ENCODE peak calls at places on chromosomes 2 and 18, in six cellular contexts. One of them, this sample, is unnamed. For H3K4me1, the result is how much of the 10 kb centered on the place peaks cover.

GRCh38 chr2:143815082-143815481 is 685.9 kb downstream of the ARHGAP15 start:
- DNase-seq in IMR-90: no peak
- DNase-seq in CD4-positive, CD25-positive, alpha-beta regulatory T cell: no peak
- DNase-seq in uterus: no peak
- DNase-seq in left lung: no peak
- DNase-seq in body of pancreas: no peak
- DNase-seq in this sample: no peak

GRCh38 chr2:158589303-158589702 is 132.6 kb downstream of the PKP4 start:
- DNase-seq in IMR-90: no peak
- DNase-seq in CD4-positive, CD25-positive, alpha-beta regulatory T cell: no peak
- DNase-seq in uterus: no peak
- DNase-seq in left lung: no peak
- DNase-seq in body of pancreas: no peak
- DNase-seq in this sample: no peak

GRCh38 chr2:63699549-63699839 is 110.7 kb downstream of the MDH1 start:
- DNase-seq in IMR-90: peak
- DNase-seq in CD4-positive, CD25-positive, alpha-beta regulatory T cell: no peak
- DNase-seq in uterus: no peak
- DNase-seq in left lung: no peak
- DNase-seq in body of pancreas: no peak
- DNase-seq in this sample: no peak

GRCh38 chr18:49237031-49237430 is 223.4 kb downstream of the DYM start:
- DNase-seq in IMR-90: no peak
- DNase-seq in CD4-positive, CD25-positive, alpha-beta regulatory T cell: no peak
- DNase-seq in uterus: no peak
- DNase-seq in left lung: no peak
- DNase-seq in body of pancreas: no peak
- DNase-seq in this sample: no peak

GRCh38 chr18:45838302-45839070 is 13.0 kb downstream of the SIGLEC15 start:
- DNase-seq in IMR-90: no peak
- DNase-seq in CD4-positive, CD25-positive, alpha-beta regulatory T cell: no peak
- DNase-seq in uterus: no peak
- DNase-seq in left lung: peak
- DNase-seq in body of pancreas: no peak
- DNase-seq in this sample: no peak

GRCh38 chr2:191578031-191578430 is 99.9 kb upstream of the NABP1 start:
- DNase-seq in IMR-90: no peak
- DNase-seq in CD4-positive, CD25-positive, alpha-beta regulatory T cell: no peak
- DNase-seq in uterus: no peak
- DNase-seq in left lung: no peak
- DNase-seq in body of pancreas: no peak
- DNase-seq in this sample: no peak

GRCh38 chr2:189128961-189129360 is 50.6 kb downstream of the COL5A2 start:
- DNase-seq in IMR-90: no peak
- DNase-seq in CD4-positive, CD25-positive, alpha-beta regulatory T cell: no peak
- DNase-seq in uterus: no peak
- DNase-seq in left lung: no peak
- DNase-seq in body of pancreas: no peak
- DNase-seq in this sample: no peak

GRCh38 chr2:105299290-105299689 is 30.2 kb downstream of the TGFBRAP1 start:
- DNase-seq in IMR-90: no peak
- DNase-seq in CD4-positive, CD25-positive, alpha-beta regulatory T cell: no peak
- DNase-seq in uterus: no peak
- DNase-seq in left lung: no peak
- DNase-seq in body of pancreas: no peak
- DNase-seq in this sample: no peak

GRCh38 chr2:176679306-176679705 is 410.1 kb downstream of the MTX2 start:
- DNase-seq in IMR-90: no peak
- DNase-seq in CD4-positive, CD25-positive, alpha-beta regulatory T cell: no peak
- DNase-seq in uterus: no peak
- DNase-seq in left lung: no peak
- DNase-seq in body of pancreas: no peak
- DNase-seq in this sample: no peak

GRCh38 chr2:1816414-1816911 is 72.1 kb upstream of the PXDN start:
- DNase-seq in IMR-90: peak
- DNase-seq in CD4-positive, CD25-positive, alpha-beta regulatory T cell: no peak
- DNase-seq in uterus: peak
- DNase-seq in left lung: peak
- DNase-seq in body of pancreas: no peak
- DNase-seq in this sample: peak
- H3K4me1 ChIP-seq in IMR-90: under half
- H3K4me1 ChIP-seq in CD4-positive, CD25-positive, alpha-beta regulatory T cell: under half
- H3K4me1 ChIP-seq in uterus: under half
- H3K4me1 ChIP-seq in left lung: under half
- H3K4me1 ChIP-seq in body of pancreas: under half
- H3K4me1 ChIP-seq in this sample: under half

DNA sequence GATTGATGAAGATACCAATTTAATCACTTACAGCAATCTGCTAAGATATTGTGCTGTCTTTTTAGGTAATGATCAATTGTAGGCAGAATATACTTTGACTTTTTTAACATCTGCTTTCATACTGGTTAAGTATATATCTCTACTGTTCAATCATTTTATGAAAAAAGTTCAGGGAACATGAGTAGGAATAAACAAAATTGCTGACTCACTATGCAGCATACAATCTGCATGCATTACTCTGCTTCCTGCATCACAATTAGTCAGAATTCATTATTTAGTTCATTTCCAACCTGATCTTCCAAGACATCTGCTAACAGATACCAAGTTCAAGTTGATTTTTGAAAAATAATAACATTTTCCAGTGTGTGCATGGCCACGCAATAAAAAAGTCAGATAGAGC is 1430.4 kb upstream of the LRRTM1 start:
- DNase-seq in IMR-90: peak
- DNase-seq in CD4-positive, CD25-positive, alpha-beta regulatory T cell: no peak
- DNase-seq in uterus: no peak
- DNase-seq in left lung: no peak
- DNase-seq in body of pancreas: no peak
- DNase-seq in this sample: no peak
- H3K27ac ChIP-seq in IMR-90: no peak
- H3K27ac ChIP-seq in CD4-positive, CD25-positive, alpha-beta regulatory T cell: no peak
- H3K27ac ChIP-seq in uterus: no peak
- H3K27ac ChIP-seq in left lung: no peak
- H3K27ac ChIP-seq in body of pancreas: no peak
- H3K27ac ChIP-seq in this sample: no peak

GRCh38 chr2:33018271-33018670 is 71.5 kb downstream of the LTBP1 start:
- DNase-seq in IMR-90: no peak
- DNase-seq in CD4-positive, CD25-positive, alpha-beta regulatory T cell: no peak
- DNase-seq in uterus: no peak
- DNase-seq in left lung: no peak
- DNase-seq in body of pancreas: no peak
- DNase-seq in this sample: no peak
- H3K4me1 ChIP-seq in IMR-90: under half
- H3K4me1 ChIP-seq in CD4-positive, CD25-positive, alpha-beta regulatory T cell: under half
- H3K4me1 ChIP-seq in uterus: under half
- H3K4me1 ChIP-seq in left lung: under half
- H3K4me1 ChIP-seq in body of pancreas: under half
- H3K4me1 ChIP-seq in this sample: under half

DNA sequence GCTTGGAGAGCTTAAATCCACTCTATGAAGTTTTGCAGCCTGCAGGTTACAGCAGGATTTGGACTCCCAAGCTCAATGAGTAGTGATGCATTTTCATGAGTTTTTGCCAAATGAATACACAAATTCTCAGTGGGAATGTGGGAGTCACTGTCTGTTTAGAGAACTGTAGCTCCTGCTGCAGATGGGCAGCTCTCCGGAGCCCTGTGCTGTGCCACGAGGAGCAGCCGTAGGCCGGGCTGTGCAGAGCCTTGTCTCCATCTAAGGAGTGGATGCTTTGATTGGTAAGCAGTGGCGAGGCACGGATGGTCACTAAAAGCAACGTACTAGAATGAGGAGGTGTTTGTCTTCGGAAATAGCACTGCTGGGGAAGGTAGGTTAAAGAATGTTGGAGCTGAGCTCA is 96.0 kb upstream of the NFATC1 start:
- DNase-seq in IMR-90: no peak
- DNase-seq in CD4-positive, CD25-positive, alpha-beta regulatory T cell: no peak
- DNase-seq in uterus: no peak
- DNase-seq in left lung: no peak
- DNase-seq in body of pancreas: no peak
- DNase-seq in this sample: no peak
- H3K27ac ChIP-seq in IMR-90: no peak
- H3K27ac ChIP-seq in CD4-positive, CD25-positive, alpha-beta regulatory T cell: no peak
- H3K27ac ChIP-seq in uterus: no peak
- H3K27ac ChIP-seq in left lung: no peak
- H3K27ac ChIP-seq in body of pancreas: no peak
- H3K27ac ChIP-seq in this sample: no peak

GRCh38 chr2:102142829-102143449 is 393 bp downstream of the IL1R1 start:
- DNase-seq in IMR-90: peak
- DNase-seq in CD4-positive, CD25-positive, alpha-beta regulatory T cell: no peak
- DNase-seq in uterus: peak
- DNase-seq in left lung: no peak
- DNase-seq in body of pancreas: no peak
- DNase-seq in this sample: no peak

GRCh38 chr2:102143450-102143985 is 972 bp downstream of the IL1R1 start:
- DNase-seq in IMR-90: peak
- DNase-seq in CD4-positive, CD25-positive, alpha-beta regulatory T cell: no peak
- DNase-seq in uterus: no peak
- DNase-seq in left lung: no peak
- DNase-seq in body of pancreas: no peak
- DNase-seq in this sample: no peak

GRCh38 chr2:102141011-102141914 is 1.3 kb upstream of the IL1R1 start:
- DNase-seq in IMR-90: peak
- DNase-seq in CD4-positive, CD25-positive, alpha-beta regulatory T cell: no peak
- DNase-seq in uterus: peak
- DNase-seq in left lung: no peak
- DNase-seq in body of pancreas: no peak
- DNase-seq in this sample: no peak

GRCh38 chr2:102140367-102140766 is 2.2 kb upstream of the IL1R1 start:
- DNase-seq in IMR-90: peak
- DNase-seq in CD4-positive, CD25-positive, alpha-beta regulatory T cell: no peak
- DNase-seq in uterus: no peak
- DNase-seq in left lung: no peak
- DNase-seq in body of pancreas: no peak
- DNase-seq in this sample: no peak

GRCh38 chr2:102141915-102142828 is at the start of gene IL1R1:
- DNase-seq in IMR-90: peak
- DNase-seq in CD4-positive, CD25-positive, alpha-beta regulatory T cell: no peak
- DNase-seq in uterus: peak
- DNase-seq in left lung: peak
- DNase-seq in body of pancreas: peak
- DNase-seq in this sample: no peak
- H3K4me1 ChIP-seq in IMR-90: under half
- H3K4me1 ChIP-seq in CD4-positive, CD25-positive, alpha-beta regulatory T cell: under half
- H3K4me1 ChIP-seq in uterus: under half
- H3K4me1 ChIP-seq in left lung: half or more
- H3K4me1 ChIP-seq in body of pancreas: under half
- H3K4me1 ChIP-seq in this sample: under half

GRCh38 chr18:58533771-58534170 is 95.1 kb downstream of the ALPK2 start:
- DNase-seq in IMR-90: no peak
- DNase-seq in CD4-positive, CD25-positive, alpha-beta regulatory T cell: no peak
- DNase-seq in uterus: no peak
- DNase-seq in left lung: no peak
- DNase-seq in body of pancreas: no peak
- DNase-seq in this sample: no peak

GRCh38 chr18:58532972-58533371 is 95.9 kb downstream of the ALPK2 start:
- DNase-seq in IMR-90: no peak
- DNase-seq in CD4-positive, CD25-positive, alpha-beta regulatory T cell: no peak
- DNase-seq in uterus: no peak
- DNase-seq in left lung: no peak
- DNase-seq in body of pancreas: no peak
- DNase-seq in this sample: no peak

GRCh38 chr18:58536187-58536516 is 92.7 kb downstream of the ALPK2 start:
- DNase-seq in IMR-90: no peak
- DNase-seq in CD4-positive, CD25-positive, alpha-beta regulatory T cell: no peak
- DNase-seq in uterus: no peak
- DNase-seq in left lung: no peak
- DNase-seq in body of pancreas: no peak
- DNase-seq in this sample: no peak

GRCh38 chr18:58535340-58536186 is 93.3 kb downstream of the ALPK2 start:
- DNase-seq in IMR-90: peak
- DNase-seq in CD4-positive, CD25-positive, alpha-beta regulatory T cell: no peak
- DNase-seq in uterus: no peak
- DNase-seq in left lung: no peak
- DNase-seq in body of pancreas: no peak
- DNase-seq in this sample: no peak

DNA sequence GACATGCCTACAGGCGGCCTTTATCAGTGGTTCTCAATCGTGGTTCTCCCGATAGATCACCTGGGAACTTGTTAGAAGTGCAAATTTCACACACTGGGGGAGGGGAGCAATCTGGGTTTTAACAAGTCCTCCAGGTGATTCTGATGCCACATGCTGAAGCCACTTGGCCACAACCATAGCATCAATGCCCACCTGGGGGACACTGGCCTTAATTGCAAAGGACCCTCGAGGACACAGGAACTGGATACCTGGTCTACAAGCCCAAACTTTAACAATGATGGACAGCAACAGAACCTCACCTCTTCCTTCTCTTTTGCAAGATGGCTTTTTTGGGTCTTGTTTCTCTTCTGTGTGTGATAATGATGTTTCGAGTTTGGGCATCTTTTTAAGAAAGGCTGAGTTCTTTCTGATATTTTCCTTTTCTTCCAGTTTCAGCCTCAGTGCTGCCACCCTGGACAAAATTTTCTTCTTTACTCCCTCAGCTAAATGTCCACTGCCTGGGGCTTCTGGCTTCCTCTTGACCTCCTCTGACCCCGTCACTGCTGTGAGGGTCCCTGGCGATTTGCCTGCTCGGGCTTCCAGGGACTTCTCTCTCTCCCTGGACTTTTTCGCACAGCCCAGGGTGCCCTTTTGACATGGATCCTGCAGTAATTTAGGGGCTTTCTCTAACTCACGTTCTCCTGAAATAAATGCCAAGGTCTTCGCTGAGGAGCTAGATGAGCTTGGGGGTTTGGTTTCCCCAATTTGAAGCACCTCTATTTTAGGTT is 94.2 kb downstream of the ALPK2 start:
- DNase-seq in IMR-90: no peak
- DNase-seq in CD4-positive, CD25-positive, alpha-beta regulatory T cell: no peak
- DNase-seq in uterus: no peak
- DNase-seq in left lung: no peak
- DNase-seq in body of pancreas: no peak
- DNase-seq in this sample: no peak
- H3K27ac ChIP-seq in IMR-90: no peak
- H3K27ac ChIP-seq in CD4-positive, CD25-positive, alpha-beta regulatory T cell: no peak
- H3K27ac ChIP-seq in uterus: no peak
- H3K27ac ChIP-seq in left lung: no peak
- H3K27ac ChIP-seq in body of pancreas: no peak
- H3K27ac ChIP-seq in this sample: no peak

This sample was measured in SJCRH30.